ENCODE peak calls at places on chromosomes 1 and 21, in eight cellular contexts. R is effector CD4-positive, alpha-beta T cell; J is EH; T is stimulated activated CD4-positive, alpha-beta T cell treated with anti-CD3 and anti-CD28 coated beads, Interleukin-2, amount 100 ng/mL, for 24 hours; G is NB4; S is EL; H is NCI-H1436 treated with DMSO at 0.1 percent for 48 hours; B is hippocampal formation. U is an unnamed sample.
A peak's percentile ranks its signal among the peaks of the same experiment; 100 is the strongest.

GRCh38 chr1:53326598-53327182 is 1.2 kb downstream of the LRP8 start:
- DNase-seq in J (no peak), G (peak; percentile 87), H (no peak), T (peak; percentile 54), R (no peak), S (no peak), B (no peak), U (peak; percentile 46)

GRCh38 chr1:226033599-226034390 is 28.7 kb upstream of the H3-3A start:
- DNase-seq in T (no peak), R (no peak), B (no peak), G (no peak), H (no peak), J (no peak), S (no peak), U (no peak)

GRCh38 chr1:60922304-60922703 is 160.1 kb upstream of the NFIA start:
- DNase-seq in R (no peak), G (no peak), B (no peak), J (no peak), H (no peak), S (no peak), T (no peak), U (no peak)

GRCh38 chr1:117592155-117592554 is 13.7 kb upstream of the TENT5C start:
- DNase-seq in J (peak; percentile 4), S (no peak), R (no peak), B (no peak), G (no peak), T (no peak), H (no peak), U (no peak)

GRCh38 chr1:200888349-200888838 is 6.3 kb upstream of the INAVA start:
- DNase-seq in R (peak; percentile 44), S (peak; percentile 75), B (no peak), G (peak; percentile 98), H (no peak), J (no peak), T (peak; percentile 54), U (no peak)

GRCh38 chr1:41482906-41483895 is 1.3 kb downstream of the EDN2 start:
- DNase-seq in H (no peak), J (no peak), S (no peak), B (no peak), G (no peak), R (no peak), T (no peak), U (peak; percentile 53)

GRCh38 chr1:25668931-25669573 is 52.5 kb downstream of the MAN1C1 start:
- DNase-seq in J (no peak), H (no peak), T (no peak), B (no peak), R (no peak), G (no peak), S (no peak), U (no peak)

GRCh38 chr1:220892086-220892376 is 12.8 kb downstream of the HLX start:
- DNase-seq in H (no peak), R (no peak), G (no peak), J (no peak), B (no peak), S (no peak), T (no peak), U (no peak)

GRCh38 chr1:78225153-78225552 is 179.4 kb downstream of the GIPC2 start:
- DNase-seq in S (peak; percentile 54), R (no peak), H (no peak), G (no peak), T (no peak), B (no peak), J (peak; percentile 54), U (no peak)

GRCh38 chr21:44454058-44454457 is 1.3 kb upstream of the LRRC3 start:
- DNase-seq in T (no peak), R (no peak), G (no peak), H (no peak), S (no peak), B (no peak), J (no peak), U (no peak)

GRCh38 chr21:31351438-31351837 is 7.4 kb upstream of the TIAM1 start:
- DNase-seq in S (peak; percentile 83), T (no peak), R (no peak), G (no peak), B (no peak), H (no peak), J (peak; percentile 52), U (peak; percentile 72)

GRCh38 chr1:39960461-39960958 is 5.6 kb downstream of the MFSD2A start:
- DNase-seq in B (peak; percentile 31), T (no peak), G (peak; percentile 85), R (peak; percentile 7), S (no peak), J (no peak), H (peak; percentile 79), U (peak; percentile 48)